ENCODE peak calls at places on chromosomes 11 and 22, in six cellular contexts. I, R, J, T, K and D are unnamed samples.

GRCh38 chr11:64226507-64227051 is 505 bp downstream of the NUDT22 start:
- DNase-seq in I (peak; percentile 38), R (no peak), J (peak; percentile 52), T (peak; percentile 32), K (no peak), D (no peak)

GRCh38 chr22:22884010-22884887 is 3.4 kb upstream of the IGLL5 start:
- DNase-seq in I (peak; percentile 66), R (peak; percentile 57), J (peak; percentile 56), T (peak; percentile 25), K (peak; percentile 61), D (peak; percentile 48)

GRCh38 chr22:50600967-50601668 is 525 bp downstream of the MAPK8IP2 start:
- DNase-seq in I (no peak), R (no peak), J (no peak), T (no peak), K (peak; percentile 37), D (no peak)

GRCh38 chr11:2944953-2945756 is 15.9 kb upstream of the PHLDA2 start:
- DNase-seq in I (no peak), R (no peak), J (no peak), T (peak; percentile 89), K (peak; percentile 50), D (no peak)

GRCh38 chr11:114684636-114685035 is 6.3 kb downstream of the NXPE2 start:
- DNase-seq in I (no peak), R (no peak), J (no peak), T (no peak), K (no peak), D (no peak)

GRCh38 chr11:69297926-69298777 is 4.2 kb downstream of the MYEOV start:
- DNase-seq in I (peak; percentile 62), R (no peak), J (peak; percentile 7), T (peak; percentile 18), K (no peak), D (peak; percentile 54)

GRCh38 chr22:48105254-48105653 is 1342.8 kb downstream of the TBC1D22A start:
- DNase-seq in I (no peak), R (no peak), J (no peak), T (no peak), K (no peak), D (no peak)

GRCh38 chr22:43828711-43829447 is 16.8 kb upstream of the EFCAB6 start:
- DNase-seq in I (no peak), R (no peak), J (no peak), T (no peak), K (no peak), D (no peak)

GRCh38 chr11:96024666-96025065 is 100.8 kb upstream of the MTMR2 start:
- DNase-seq in I (no peak), R (no peak), J (no peak), T (no peak), K (no peak), D (no peak)

GRCh38 chr22:26174280-26174679 is 5.0 kb downstream of the SEZ6L start:
- DNase-seq in I (no peak), R (no peak), J (no peak), T (peak; percentile 24), K (no peak), D (peak; percentile 18)

GRCh38 chr11:11083441-11083840 is 225.6 kb upstream of the ZBED5 start:
- DNase-seq in I (no peak), R (no peak), J (no peak), T (no peak), K (no peak), D (no peak)

GRCh38 chr22:45550416-45550815 is 47.7 kb downstream of the FBLN1 start:
- DNase-seq in I (no peak), R (no peak), J (no peak), T (no peak), K (no peak), D (no peak)

GRCh38 chr11:45698777-45699497 is 33.5 kb upstream of the CHST1 start:
- DNase-seq in I (no peak), R (no peak), J (no peak), T (no peak), K (no peak), D (no peak)

GRCh38 chr11:128840783-128841182 is 26.3 kb downstream of the KCNJ1 start:
- DNase-seq in I (no peak), R (no peak), J (no peak), T (no peak), K (no peak), D (no peak)

GRCh38 chr11:59643390-59643789 is 25.4 kb downstream of the PATL1 start:
- DNase-seq in I (no peak), R (no peak), J (no peak), T (no peak), K (no peak), D (no peak)

GRCh38 chr11:118715245-118715807 is 35.9 kb upstream of the TREH start:
- DNase-seq in I (no peak), R (no peak), J (no peak), T (no peak), K (no peak), D (no peak)

GRCh38 chr11:107921997-107922396 is 6.3 kb upstream of the RAB39A start:
- DNase-seq in I (no peak), R (no peak), J (no peak), T (no peak), K (no peak), D (no peak)

GRCh38 chr11:100789500-100789899 is 102.4 kb downstream of the ARHGAP42 start:
- DNase-seq in I (no peak), R (no peak), J (no peak), T (no peak), K (no peak), D (no peak)

GRCh38 chr22:36546932-36547331 is 18.0 kb upstream of the EIF3D start:
- DNase-seq in I (no peak), R (no peak), J (no peak), T (peak; percentile 22), K (no peak), D (no peak)

GRCh38 chr22:49052560-49052959 is 775.1 kb downstream of the BRD1 start:
- DNase-seq in I (no peak), R (no peak), J (no peak), T (no peak), K (no peak), D (no peak)

GRCh38 chr11:35318977-35319925 is 100.1 kb downstream of the SLC1A2 start:
- DNase-seq in I (no peak), R (no peak), J (no peak), T (no peak), K (no peak), D (no peak)

GRCh38 chr11:12099132-12099873 is 11.1 kb upstream of the MICAL2 start:
- DNase-seq in I (no peak), R (no peak), J (no peak), T (no peak), K (no peak), D (no peak)

GRCh38 chr22:11360632-11361031 is 4167.4 kb upstream of the OR11H1 start:
- DNase-seq in I (no peak), R (no peak), J (no peak), T (no peak), K (no peak), D (peak; percentile 39)

GRCh38 chr11:30457045-30457444 is 129.1 kb downstream of the MPPED2 start:
- DNase-seq in I (no peak), R (no peak), J (no peak), T (no peak), K (no peak), D (no peak)

GRCh38 chr11:119782021-119782420 is 53.0 kb upstream of the NECTIN1 start:
- DNase-seq in I (no peak), R (no peak), J (no peak), T (no peak), K (no peak), D (peak; percentile 41)

GRCh38 chr22:47063071-47063509 is 300.6 kb downstream of the TBC1D22A start:
- DNase-seq in I (no peak), R (no peak), J (no peak), T (no peak), K (no peak), D (no peak)

GRCh38 chr11:14908214-14908880 is 16.3 kb upstream of the CYP2R1 start:
- DNase-seq in I (peak; percentile 42), R (no peak), J (no peak), T (peak; percentile 6), K (no peak), D (peak; percentile 68)

GRCh38 chr11:60193687-60194433 is 11.0 kb upstream of the MS4A6A start:
- DNase-seq in I (peak; percentile 23), R (peak; percentile 32), J (peak; percentile 37), T (no peak), K (peak; percentile 72), D (peak; percentile 83)

GRCh38 chr11:10197091-10197490 is 96.9 kb downstream of the SBF2 start:
- DNase-seq in I (no peak), R (no peak), J (no peak), T (no peak), K (no peak), D (no peak)

GRCh38 chr22:37270928-37271650 is 11.2 kb upstream of the CYTH4 start:
- DNase-seq in I (no peak), R (no peak), J (no peak), T (no peak), K (no peak), D (no peak)

GRCh38 chr22:25736378-25737011 is 5.5 kb upstream of the MYO18B start:
- DNase-seq in I (peak; percentile 66), R (no peak), J (no peak), T (no peak), K (no peak), D (no peak)

GRCh38 chr11:17560281-17561110 is 13.4 kb downstream of the OTOG start:
- DNase-seq in I (no peak), R (no peak), J (no peak), T (no peak), K (no peak), D (no peak)

GRCh38 chr11:19646921-19647320 is 65.7 kb upstream of the NAV2 start:
- DNase-seq in I (no peak), R (no peak), J (no peak), T (no peak), K (no peak), D (peak; percentile 22)

GRCh38 chr22:50218996-50219727 is 18.4 kb downstream of the SELENOO start:
- DNase-seq in I (no peak), R (no peak), J (no peak), T (peak; percentile 36), K (no peak), D (peak; percentile 77)